ENCODE peak calls at places on chromosome 3, in seven cellular contexts. X is aorta, F is mammary epithelial cell, P is thoracic aorta, O is GM12865, S is astrocyte of the cerebellum, N is A549. H is an unnamed sample.

GRCh38 chr3:5188419-5189405 is 1.2 kb downstream of the EDEM1 start:
- DNase-seq in X (no peak), F (peak; percentile 48), P (no peak), O (peak; percentile 69), S (no peak), N (peak; percentile 54), H (peak; percentile 71)

GRCh38 chr3:29555590-29555989 is 274.7 kb downstream of the RBMS3 start:
- DNase-seq in X (no peak), F (no peak), P (no peak), O (no peak), S (no peak), N (no peak), H (no peak)

GRCh38 chr3:55327131-55327920 is 159.8 kb downstream of the WNT5A start:
- DNase-seq in X (no peak), F (no peak), P (no peak), O (no peak), S (peak; percentile 26), N (no peak), H (no peak)

GRCh38 chr3:37905987-37906674 is 44.5 kb downstream of the CTDSPL start:
- DNase-seq in X (no peak), F (no peak), P (no peak), O (no peak), S (peak; percentile 56), N (no peak), H (peak; percentile 49)

GRCh38 chr3:46085421-46086082 is 58.3 kb upstream of the XCR1 start:
- DNase-seq in X (no peak), F (no peak), P (no peak), O (no peak), S (no peak), N (no peak), H (no peak)

GRCh38 chr3:180523040-180523439 is 78.9 kb upstream of the TTC14 start:
- DNase-seq in X (no peak), F (no peak), P (no peak), O (no peak), S (no peak), N (no peak), H (peak; percentile 2)

GRCh38 chr3:51953445-51953844 is 1.7 kb upstream of the GPR62 start:
- DNase-seq in X (no peak), F (peak; percentile 43), P (no peak), O (no peak), S (no peak), N (no peak), H (no peak)

GRCh38 chr3:89114841-89115223 is 7.4 kb downstream of the EPHA3 start:
- DNase-seq in X (no peak), F (no peak), P (no peak), O (no peak), S (no peak), N (no peak), H (no peak)

GRCh38 chr3:36733162-36733696 is 31.1 kb downstream of the DCLK3 start:
- DNase-seq in X (no peak), F (no peak), P (no peak), O (no peak), S (no peak), N (no peak), H (no peak)
- H3K4me3 ChIP-seq in X (no peak overlapping the region), F (no peak overlapping the region), P (no peak overlapping the region), O (no peak overlapping the region), S (no peak overlapping the region), N (no peak overlapping the region), H (no peak overlapping the region)

DNA sequence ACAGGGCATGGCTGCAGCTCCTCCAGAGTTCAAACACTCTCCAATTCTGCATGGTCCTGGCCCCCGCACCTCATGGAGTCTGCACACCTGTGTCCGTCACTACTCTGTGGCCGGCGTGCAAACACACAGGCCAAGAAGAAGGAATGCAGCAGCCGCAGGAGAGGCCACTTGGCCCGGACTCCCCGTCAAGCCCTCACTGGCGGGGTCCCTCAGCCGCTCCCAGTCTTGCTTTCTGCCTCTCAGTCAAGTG is 16.3 kb downstream of the TNK2 start:
- DNase-seq in X (no peak), F (no peak), P (no peak), O (no peak), S (no peak), N (no peak), H (no peak)
- H3K4me3 ChIP-seq in X (peak overlapping the region; percentile 9), F (no peak overlapping the region), P (peak overlapping the region; percentile 69), O (no peak overlapping the region), S (peak overlapping the region; percentile 36), N (no peak overlapping the region), H (no peak overlapping the region)

DNA sequence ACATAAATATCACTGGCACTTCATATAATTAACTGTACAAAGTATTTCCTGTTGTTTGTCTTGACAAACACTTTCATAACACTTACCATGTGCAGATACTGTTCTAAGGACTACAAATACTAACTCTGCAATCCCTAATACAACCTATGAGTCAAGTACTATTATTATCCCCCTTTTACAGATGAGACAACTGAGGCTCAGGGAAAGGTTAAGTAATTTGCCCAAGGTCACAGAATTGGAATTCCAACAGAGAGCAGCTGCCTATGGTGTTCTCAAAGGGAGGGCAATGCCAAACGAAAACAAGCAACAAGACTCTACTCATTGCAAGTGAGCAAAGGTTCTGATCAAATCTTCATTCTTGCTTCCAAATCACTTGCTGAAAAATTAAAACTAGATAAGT is 85.9 kb downstream of the MAGI1 start:
- DNase-seq in X (no peak), F (no peak), P (no peak), O (no peak), S (no peak), N (no peak), H (no peak)
- H3K4me3 ChIP-seq in X (no peak overlapping the region), F (no peak overlapping the region), P (peak overlapping the region; percentile 57), O (no peak overlapping the region), S (no peak overlapping the region), N (no peak overlapping the region), H (no peak overlapping the region)

DNA sequence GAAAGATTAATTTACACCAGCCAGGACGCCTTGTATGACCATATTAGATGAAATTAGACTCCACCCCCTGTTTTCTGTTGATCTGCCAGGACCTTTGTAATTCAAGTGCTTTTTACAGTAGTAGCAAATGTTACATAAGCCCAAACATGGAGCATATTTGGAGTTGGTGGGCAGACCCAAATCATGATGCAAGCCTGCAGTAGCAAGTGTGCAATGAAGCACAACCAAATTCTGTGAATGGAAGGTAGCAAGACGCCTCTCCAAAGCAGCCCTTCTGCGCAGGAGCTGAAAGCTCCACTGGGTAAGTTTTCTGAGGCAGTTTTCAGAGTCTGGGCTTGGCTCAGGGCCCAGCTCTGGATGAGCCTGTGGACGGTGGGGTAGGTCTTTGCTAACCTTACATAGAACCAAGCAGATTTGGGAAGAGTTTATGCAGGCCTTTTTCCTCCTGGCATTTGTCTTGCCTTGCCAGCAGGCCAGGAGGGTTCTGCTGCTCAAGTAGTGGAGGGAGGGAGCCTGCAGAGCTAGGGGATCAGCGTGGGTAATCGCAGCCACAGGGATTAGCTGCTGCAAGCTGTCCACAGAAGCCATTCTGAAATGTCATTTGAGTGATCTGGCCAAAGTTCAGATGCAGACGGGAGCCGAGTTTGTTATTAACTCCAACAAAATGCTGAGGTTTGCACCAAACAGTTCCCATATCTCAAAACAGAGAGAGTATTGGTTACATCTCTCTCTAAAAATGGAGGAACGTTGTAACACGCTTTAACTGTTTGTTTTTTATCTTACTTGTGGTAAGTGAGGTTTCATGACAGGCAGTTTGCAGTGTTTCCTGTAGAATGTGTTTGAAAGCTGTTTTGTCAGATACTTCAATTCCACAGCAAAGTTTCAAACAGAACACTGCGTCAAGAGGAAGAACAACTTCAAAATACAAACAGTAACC is 55.4 kb downstream of the PSMD6 start:
- DNase-seq in X (no peak), F (peak; percentile 23), P (no peak), O (peak; percentile 69), S (peak; percentile 46), N (no peak), H (no peak)
- H3K4me3 ChIP-seq in X (peak overlapping the region; percentile 18), F (peak overlapping the region; percentile 35), P (peak overlapping the region; percentile 66), O (peak overlapping the region; percentile 43), S (peak overlapping the region; percentile 3), N (peak overlapping the region; percentile 5), H (no peak overlapping the region)

GRCh38 chr3:101521251-101521701 is 8.3 kb upstream of the SENP7 start:
- DNase-seq in X (no peak), F (no peak), P (no peak), O (no peak), S (no peak), N (no peak), H (no peak)
- H3K4me3 ChIP-seq in X (no peak overlapping the region), F (no peak overlapping the region), P (no peak overlapping the region), O (no peak overlapping the region), S (no peak overlapping the region), N (no peak overlapping the region), H (no peak overlapping the region)

DNA sequence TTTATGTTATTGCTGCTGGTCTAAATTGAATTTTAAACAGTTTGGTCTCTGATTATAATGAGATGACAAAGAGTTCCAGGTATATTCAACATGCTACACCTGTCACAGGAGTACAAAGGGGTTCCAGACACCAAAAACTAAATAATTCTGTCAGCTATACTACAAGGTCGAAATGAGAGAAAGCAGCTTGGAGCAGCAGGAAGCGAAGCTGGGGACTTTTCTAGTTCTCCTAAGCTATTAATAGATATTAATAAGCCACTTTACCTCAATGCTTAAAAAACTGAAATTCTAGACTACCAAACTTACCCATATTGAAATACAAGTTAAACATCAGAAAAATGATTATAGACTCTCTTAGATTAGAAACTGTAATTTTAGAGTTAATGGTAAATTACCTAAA is 17.0 kb downstream of the HSPBAP1 start:
- DNase-seq in X (no peak), F (no peak), P (no peak), O (no peak), S (no peak), N (no peak), H (no peak)
- H3K4me3 ChIP-seq in X (no peak overlapping the region), F (no peak overlapping the region), P (no peak overlapping the region), O (no peak overlapping the region), S (no peak overlapping the region), N (no peak overlapping the region), H (no peak overlapping the region)

GRCh38 chr3:149701977-149702350 is 44.1 kb upstream of the WWTR1 start:
- DNase-seq in X (no peak), F (peak; percentile 9), P (no peak), O (peak; percentile 44), S (no peak), N (no peak), H (no peak)
- H3K4me3 ChIP-seq in X (no peak overlapping the region), F (no peak overlapping the region), P (no peak overlapping the region), O (peak overlapping the region; percentile 39), S (no peak overlapping the region), N (no peak overlapping the region), H (no peak overlapping the region)

DNA sequence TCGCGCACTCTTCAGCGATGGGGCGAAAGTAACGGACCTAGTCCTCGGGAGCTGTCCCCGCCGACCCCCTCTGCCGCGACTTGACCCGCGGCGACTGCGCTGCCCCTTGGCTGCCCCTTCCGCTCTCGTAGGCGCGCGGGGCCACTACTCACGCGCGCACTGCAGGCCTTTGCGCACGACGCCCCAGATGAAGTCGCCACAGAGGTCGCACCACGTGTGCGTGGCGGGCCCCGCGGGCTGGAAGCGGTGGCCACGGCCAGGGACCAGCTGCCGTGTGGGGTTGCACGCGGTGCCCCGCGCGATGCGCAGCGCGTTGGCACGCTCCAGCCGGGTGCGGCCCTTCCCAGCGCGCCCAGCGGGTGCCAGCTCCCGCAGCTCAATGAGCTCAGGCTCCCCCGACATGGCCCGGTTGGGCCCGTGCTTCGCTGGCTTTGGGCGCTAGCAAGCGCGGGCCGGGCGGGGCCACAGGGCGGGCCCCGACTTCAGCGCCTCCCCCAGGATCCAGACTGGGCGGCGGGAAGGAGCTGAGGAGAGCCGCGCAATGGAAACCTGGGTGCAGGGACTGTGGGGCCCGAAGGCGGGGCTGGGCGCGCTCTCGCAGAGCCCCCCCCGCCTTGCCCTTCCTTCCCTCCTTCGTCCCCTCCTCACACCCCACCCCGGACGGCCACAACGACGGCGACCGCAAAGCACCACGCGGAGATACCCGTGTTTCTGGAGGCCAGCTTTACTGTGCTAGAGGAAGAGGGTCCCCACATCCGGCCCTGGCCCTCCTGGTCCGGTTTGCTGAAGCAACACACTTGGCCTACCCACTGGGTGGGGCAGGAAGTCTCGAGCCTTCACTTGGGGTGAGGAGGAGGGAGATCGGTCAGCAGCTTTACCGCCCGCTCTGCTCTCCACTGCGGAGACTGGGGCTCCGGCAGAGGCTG is at the start of gene RASSF1:
- DNase-seq in X (peak; percentile 93), F (no peak), P (no peak), O (peak; percentile 92), S (no peak), N (no peak), H (peak; percentile 52)
- H3K4me3 ChIP-seq in X (peak within 1 kb of the TSS; percentile 39), F (no peak within 1 kb of the TSS), P (peak within 1 kb of the TSS; percentile 74), O (peak within 1 kb of the TSS; percentile 96), S (no peak within 1 kb of the TSS), N (no peak within 1 kb of the TSS), H (peak within 1 kb of the TSS; percentile 39)

H was measured in OCI-LY7.